ENCODE peak calls at places on chromosome 1, in four cellular contexts. O is H9, K is H1, P is IMR-90. G is an unnamed sample.

GRCh38 chr1:238438296-238439275 is 547.9 kb upstream of the ZP4 start:
- DNase-seq in O (no peak), K (no peak), P (no peak), G (no peak)

GRCh38 chr1:212630159-212630900 is 21.8 kb downstream of the ATF3 start:
- DNase-seq in O (peak), K (peak), P (no peak), G (peak)

GRCh38 chr1:164712131-164713031 is 153.4 kb downstream of the PBX1 start:
- DNase-seq in O (no peak), K (no peak), P (peak), G (peak)

GRCh38 chr1:62294211-62294610 is 25.0 kb downstream of the KANK4 start:
- DNase-seq in O (peak), K (no peak), P (no peak), G (peak)

GRCh38 chr1:98323906-98324358 is 337.6 kb upstream of the SNX7 start:
- DNase-seq in O (peak), K (no peak), P (peak), G (peak)

GRCh38 chr1:206660136-206660535 is 24.6 kb upstream of the MAPKAPK2 start:
- DNase-seq in O (no peak), K (no peak), P (no peak), G (no peak)

GRCh38 chr1:172414331-172414730 is 6.2 kb upstream of the C1orf105 start:
- DNase-seq in O (no peak), K (no peak), P (peak), G (no peak)

GRCh38 chr1:168234846-168235547 is 9.2 kb downstream of the SFT2D2 start:
- DNase-seq in O (peak), K (no peak), P (peak), G (peak)

GRCh38 chr1:226083303-226084101 is 21.0 kb downstream of the H3-3A start:
- DNase-seq in O (peak), K (peak), P (peak), G (peak)

GRCh38 chr1:209755926-209756607 is at the start of gene TRAF3IP3:
- DNase-seq in O (no peak), K (no peak), P (no peak), G (no peak)

GRCh38 chr1:209132736-209133467 is 450.6 kb upstream of the CAMK1G start:
- DNase-seq in O (no peak), K (no peak), P (no peak), G (no peak)

DNA sequence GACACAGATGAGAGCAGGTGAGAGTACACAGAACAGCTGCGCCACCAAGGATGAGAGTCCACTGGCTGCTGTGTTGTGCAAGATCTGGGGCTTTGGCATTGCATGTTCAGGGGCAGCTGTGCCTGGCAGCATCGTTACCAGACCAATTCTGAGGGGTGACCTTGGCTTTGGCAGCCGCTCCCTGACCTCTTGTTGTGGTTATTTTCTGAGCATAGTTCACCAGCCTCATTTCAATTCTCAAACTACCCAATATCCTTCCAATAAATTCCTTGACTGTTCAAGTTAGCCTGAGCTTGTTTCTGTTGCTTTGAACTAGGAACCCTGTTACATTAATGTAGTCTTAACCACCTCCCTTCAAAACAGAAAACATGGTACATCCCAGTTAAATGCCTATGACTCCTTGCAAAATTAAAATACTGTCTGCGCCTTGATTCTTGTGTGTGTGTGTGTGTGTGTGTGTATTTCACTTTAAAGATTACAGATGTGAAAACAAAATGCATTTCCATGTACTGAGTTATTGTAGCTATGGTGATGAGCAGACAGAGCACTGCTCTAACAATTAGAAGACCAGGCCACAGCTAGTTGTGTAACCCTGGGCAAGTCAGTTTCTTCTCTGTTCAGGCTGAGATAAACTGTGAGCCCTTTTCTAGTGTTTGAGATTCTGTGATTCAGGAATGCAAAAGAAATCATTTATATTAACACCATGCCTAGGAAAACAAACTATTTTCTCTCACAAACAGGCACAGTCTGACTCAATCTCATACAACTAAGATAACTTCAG is 106.2 kb upstream of the GUCA2B start:
- DNase-seq in O (no peak), K (no peak), P (no peak), G (no peak)
- H2BK120ac ChIP-seq in O (no peak), K (no peak), P (no peak), G (no peak)

GRCh38 chr1:53557369-53557768 is 98.2 kb downstream of the DMRTB1 start:
- DNase-seq in O (no peak), K (no peak), P (no peak), G (no peak)
- H3K56ac ChIP-seq in O (no peak), K (no peak), P (no peak), G (no peak)

GRCh38 chr1:6621429-6622391 is 3.0 kb upstream of the THAP3 start:
- DNase-seq in O (no peak), K (no peak), P (no peak), G (no peak)

GRCh38 chr1:6625579-6626149 is 996 bp downstream of the THAP3 start:
- DNase-seq in O (no peak), K (no peak), P (peak), G (peak)

GRCh38 chr1:6623269-6623965 is 1.3 kb upstream of the THAP3 start:
- DNase-seq in O (no peak), K (no peak), P (no peak), G (no peak)

GRCh38 chr1:6624712-6625578 is at the start of gene THAP3:
- DNase-seq in O (peak), K (peak), P (peak), G (peak)

GRCh38 chr1:6622396-6623152 is 2.1 kb upstream of the THAP3 start:
- DNase-seq in O (no peak), K (no peak), P (no peak), G (no peak)
- H3K4ac ChIP-seq in O (no peak), K (no peak), P (no peak), G (no peak)

GRCh38 chr1:1937549-1938275 is 18.6 kb upstream of the TMEM52 start:
- DNase-seq in O (no peak), K (no peak), P (no peak), G (no peak)

GRCh38 chr1:1939296-1940122 is 20.4 kb upstream of the TMEM52 start:
- DNase-seq in O (no peak), K (no peak), P (no peak), G (no peak)

GRCh38 chr1:1938613-1939295 is 19.7 kb upstream of the TMEM52 start:
- DNase-seq in O (no peak), K (peak), P (no peak), G (no peak)

GRCh38 chr1:1937061-1937460 is 18.0 kb upstream of the TMEM52 start:
- DNase-seq in O (no peak), K (no peak), P (no peak), G (no peak)

GRCh38 chr1:1938276-1938573 is 19.1 kb upstream of the TMEM52 start:
- DNase-seq in O (no peak), K (no peak), P (no peak), G (no peak)
- H2BK120ac ChIP-seq in O (no peak), K (no peak), P (no peak), G (no peak)

GRCh38 chr1:177490786-177491185 is 320.0 kb downstream of the BRINP2 start:
- DNase-seq in O (no peak), K (no peak), P (no peak), G (peak)
- H3K56ac ChIP-seq in O (no peak), K (no peak), P (no peak), G (no peak)